ENCODE peak calls at places on chromosomes 5 and 9, in nine cellular contexts. P is naive thymus-derived CD4-positive, alpha-beta T cell; Y is CD8-positive, alpha-beta memory T cell; T is smooth muscle cell of the brain vasculature; E is activated T-cell treated with anti-CD3 and anti-CD28 coated beads, Interleukin-2, amount 50 U/mL, for 4 hours; O is upper lobe of right lung; C is breast epithelium; U is HTR-8/SVneo; G is prostate gland. S is an unnamed sample.

GRCh38 chr5:141870226-141870625 is 8.0 kb downstream of the PCDH1 start:
- DNase-seq in P (no peak), Y (peak), T (no peak), E (no peak), O (peak), C (no peak), U (no peak), G (no peak), S (no peak)

GRCh38 chr9:136295055-136295454 is 8.8 kb downstream of the CCDC187 start:
- DNase-seq in P (no peak), Y (no peak), T (no peak), E (no peak), O (no peak), C (no peak), U (no peak), G (no peak), S (no peak)

GRCh38 chr5:145247745-145248040 is 587.4 kb downstream of the PRELID2 start:
- DNase-seq in P (no peak), Y (no peak), T (no peak), E (no peak), O (no peak), C (no peak), U (no peak), G (no peak), S (no peak)

GRCh38 chr9:129362287-129363098 is 184.4 kb upstream of the IER5L start:
- DNase-seq in P (no peak), Y (no peak), T (no peak), E (no peak), O (no peak), C (peak), U (no peak), G (peak), S (no peak)

GRCh38 chr9:92696619-92697018 is 26.7 kb upstream of the IPPK start:
- DNase-seq in P (no peak), Y (no peak), T (no peak), E (no peak), O (no peak), C (no peak), U (no peak), G (no peak), S (no peak)

GRCh38 chr5:52896524-52897237 is 92.5 kb upstream of the ITGA2 start:
- DNase-seq in P (no peak), Y (no peak), T (no peak), E (no peak), O (no peak), C (no peak), U (no peak), G (no peak), S (no peak)

GRCh38 chr5:52809884-52810283 is 22.2 kb downstream of the ITGA1 start:
- DNase-seq in P (no peak), Y (no peak), T (no peak), E (no peak), O (no peak), C (no peak), U (no peak), G (no peak), S (no peak)

GRCh38 chr5:176389114-176389768 is 690 bp downstream of the HIGD2A start:
- DNase-seq in P (no peak), Y (no peak), T (no peak), E (no peak), O (no peak), C (no peak), U (no peak), G (no peak), S (no peak)

S was measured in effector CD8-positive, alpha-beta T cell.